ENCODE peak calls at places on chromosome 21, in five cellular contexts. R is colonic mucosa, A is tibial artery, D is prostate gland, F is psoas muscle. O is an unnamed sample. For H3K4me1, the result is how much of the 10 kb centered on the place peaks cover.

GRCh38 chr21:17644186-17644585 is 31.5 kb upstream of the BTG3 start:
- DNase-seq in R (no peak), A (no peak), D (no peak), F (no peak), O (no peak)

GRCh38 chr21:32349333-32349944 is 43.4 kb downstream of the URB1 start:
- DNase-seq in R (no peak), A (no peak), D (no peak), F (no peak), O (no peak)

GRCh38 chr21:28235169-28235892 is 757.3 kb downstream of the LTN1 start:
- DNase-seq in R (no peak), A (peak), D (no peak), F (no peak), O (peak)

GRCh38 chr21:29105218-29105617 is 25.2 kb upstream of the MAP3K7CL start:
- DNase-seq in R (no peak), A (no peak), D (no peak), F (no peak), O (no peak)

GRCh38 chr21:40255665-40256064 is 388.4 kb downstream of the PCP4 start:
- DNase-seq in R (no peak), A (no peak), D (no peak), F (no peak), O (no peak)

GRCh38 chr21:15741510-15741909 is 11.7 kb downstream of the USP25 start:
- DNase-seq in R (no peak), A (no peak), D (no peak), F (no peak), O (no peak)

GRCh38 chr21:38853421-38853919 is 47.7 kb downstream of the ETS2 start:
- DNase-seq in R (peak), A (no peak), D (peak), F (peak), O (no peak)

GRCh38 chr21:38917045-38917774 is 111.5 kb downstream of the ETS2 start:
- DNase-seq in R (no peak), A (no peak), D (peak), F (no peak), O (no peak)

GRCh38 chr21:28247454-28248020 is 745.1 kb downstream of the LTN1 start:
- DNase-seq in R (no peak), A (no peak), D (no peak), F (no peak), O (no peak)

GRCh38 chr21:17454315-17455027 is 58.4 kb upstream of the CXADR start:
- DNase-seq in R (peak), A (no peak), D (no peak), F (peak), O (peak)

GRCh38 chr21:38839683-38840286 is 34.1 kb downstream of the ETS2 start:
- DNase-seq in R (peak), A (no peak), D (no peak), F (no peak), O (no peak)

GRCh38 chr21:16193758-16194606 is 464.2 kb downstream of the USP25 start:
- DNase-seq in R (peak), A (peak), D (peak), F (peak), O (peak)

DNA sequence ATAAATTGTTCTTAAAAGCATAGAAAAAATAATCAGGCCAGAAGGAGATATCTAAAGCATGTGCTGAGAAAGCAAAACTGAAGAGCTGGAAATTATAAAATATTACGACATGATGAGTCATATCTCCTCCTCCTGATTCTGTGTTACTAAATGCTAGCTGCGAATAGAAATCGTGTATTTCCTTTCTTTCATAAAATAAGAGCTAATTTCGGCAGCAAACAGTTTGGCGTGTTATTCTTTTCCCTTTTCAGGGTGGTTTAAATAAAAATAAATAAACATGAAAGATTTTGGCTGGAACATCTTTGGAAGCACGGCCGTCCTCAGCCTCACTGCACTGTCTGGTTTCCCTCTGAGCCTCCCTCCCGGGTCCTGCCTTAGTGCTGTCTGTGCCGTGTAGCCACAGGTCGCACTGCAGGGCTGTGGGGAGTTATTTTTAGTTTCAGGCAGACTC is 56.0 kb downstream of the ADARB1 start:
- DNase-seq in R (no peak), A (peak), D (no peak), F (no peak), O (no peak)
- H3K4me3 ChIP-seq in R (no peak), A (peak), D (no peak), F (peak), O (no peak)

GRCh38 chr21:36551326-36551725 is 71.4 kb upstream of the CLDN14 start:
- DNase-seq in R (no peak), A (no peak), D (no peak), F (no peak), O (no peak)

GRCh38 chr21:36548866-36549265 is 68.9 kb upstream of the CLDN14 start:
- DNase-seq in R (no peak), A (no peak), D (no peak), F (no peak), O (no peak)

GRCh38 chr21:36550761-36551160 is 70.8 kb upstream of the CLDN14 start:
- DNase-seq in R (no peak), A (peak), D (no peak), F (no peak), O (peak)

GRCh38 chr21:36547464-36547863 is 67.5 kb upstream of the CLDN14 start:
- DNase-seq in R (no peak), A (peak), D (no peak), F (no peak), O (no peak)

GRCh38 chr21:36549470-36549869 is 69.5 kb upstream of the CLDN14 start:
- DNase-seq in R (no peak), A (peak), D (no peak), F (no peak), O (no peak)
- H3K4me1 ChIP-seq in R (under half), A (under half), D (under half), F (under half), O (under half)

DNA sequence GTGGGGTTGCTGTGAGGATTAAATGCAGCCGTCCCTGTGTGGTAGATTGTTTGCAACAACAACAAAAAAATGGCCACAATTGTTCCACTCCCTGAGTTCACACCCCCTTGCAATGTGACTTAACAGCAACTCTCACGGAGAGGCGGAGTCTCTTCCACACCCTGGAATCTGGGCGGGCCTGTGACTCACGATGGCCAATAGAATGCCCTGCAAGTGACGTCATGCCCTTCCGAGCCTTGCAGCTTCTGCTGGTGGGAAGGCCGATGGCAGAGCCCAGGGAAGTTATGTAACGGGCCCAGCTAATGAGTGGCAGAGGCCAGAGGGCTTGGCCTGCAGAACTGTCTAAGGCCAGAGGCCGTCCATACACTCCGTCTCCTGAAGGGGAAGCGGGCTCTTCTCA is 87.9 kb downstream of the RIPK4 start:
- DNase-seq in R (peak), A (peak), D (peak), F (peak), O (peak)
- H3K27ac ChIP-seq in R (peak), A (peak), D (peak), F (no peak), O (no peak)

GRCh38 chr21:41316641-41317392 is at the start of gene FAM3B:
- DNase-seq in R (no peak), A (no peak), D (no peak), F (no peak), O (no peak)
- H3K4me3 ChIP-seq in R (peak), A (peak), D (peak), F (peak), O (peak)

GRCh38 chr21:33367309-33367973 is 35.8 kb upstream of the IFNGR2 start:
- DNase-seq in R (no peak), A (no peak), D (no peak), F (no peak), O (no peak)

GRCh38 chr21:33370292-33370691 is 32.9 kb upstream of the IFNGR2 start:
- DNase-seq in R (no peak), A (no peak), D (no peak), F (no peak), O (no peak)

GRCh38 chr21:33369586-33369985 is 33.6 kb upstream of the IFNGR2 start:
- DNase-seq in R (no peak), A (peak), D (no peak), F (no peak), O (no peak)

GRCh38 chr21:33368124-33368523 is 35.1 kb upstream of the IFNGR2 start:
- DNase-seq in R (no peak), A (no peak), D (no peak), F (no peak), O (no peak)

DNA sequence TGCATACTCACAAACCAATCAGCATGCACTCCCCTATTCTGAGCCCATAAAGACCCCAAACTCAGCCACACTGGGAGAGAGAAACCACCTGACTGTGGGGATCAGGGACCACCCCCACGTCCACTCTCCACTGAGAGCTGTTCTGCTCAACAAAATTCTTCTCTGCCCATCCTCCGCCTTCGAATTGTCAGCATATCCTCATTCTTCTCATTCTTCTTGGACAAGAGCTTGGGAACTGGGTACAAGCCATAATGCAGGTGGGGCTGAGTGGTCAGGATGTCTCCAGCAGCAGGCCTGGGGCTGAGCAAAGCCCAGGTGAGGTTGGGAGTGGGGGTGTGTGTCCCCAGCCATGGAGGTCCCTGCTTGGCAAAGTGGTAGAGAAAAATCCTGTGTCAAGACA is 34.6 kb upstream of the IFNGR2 start:
- DNase-seq in R (no peak), A (peak), D (no peak), F (no peak), O (no peak)
- H3K4me1 ChIP-seq in R (under half), A (under half), D (under half), F (under half), O (under half)

GRCh38 chr21:33437140-33437539 is 33.9 kb downstream of the IFNGR2 start:
- DNase-seq in R (no peak), A (no peak), D (no peak), F (no peak), O (no peak)

GRCh38 chr21:33443174-33443573 is 36.6 kb downstream of the TMEM50B start:
- DNase-seq in R (no peak), A (no peak), D (no peak), F (no peak), O (no peak)

GRCh38 chr21:33444499-33444898 is 35.3 kb downstream of the TMEM50B start:
- DNase-seq in R (no peak), A (no peak), D (no peak), F (no peak), O (no peak)

GRCh38 chr21:33441489-33442477 is 38.0 kb downstream of the TMEM50B start:
- DNase-seq in R (peak), A (peak), D (no peak), F (peak), O (peak)
- H3K27ac ChIP-seq in R (peak), A (peak), D (no peak), F (no peak), O (peak)

GRCh38 chr21:35505067-35505466 is 456.0 kb upstream of the RUNX1 start:
- DNase-seq in R (no peak), A (no peak), D (no peak), F (no peak), O (no peak)
- H3K4me3 ChIP-seq in R (no peak), A (no peak), D (no peak), F (no peak), O (no peak)

GRCh38 chr21:37408464-37409193 is 42.1 kb downstream of the DYRK1A start:
- DNase-seq in R (no peak), A (no peak), D (no peak), F (no peak), O (no peak)
- H3K4me1 ChIP-seq in R (under half), A (under half), D (under half), F (half or more), O (under half)

DNA sequence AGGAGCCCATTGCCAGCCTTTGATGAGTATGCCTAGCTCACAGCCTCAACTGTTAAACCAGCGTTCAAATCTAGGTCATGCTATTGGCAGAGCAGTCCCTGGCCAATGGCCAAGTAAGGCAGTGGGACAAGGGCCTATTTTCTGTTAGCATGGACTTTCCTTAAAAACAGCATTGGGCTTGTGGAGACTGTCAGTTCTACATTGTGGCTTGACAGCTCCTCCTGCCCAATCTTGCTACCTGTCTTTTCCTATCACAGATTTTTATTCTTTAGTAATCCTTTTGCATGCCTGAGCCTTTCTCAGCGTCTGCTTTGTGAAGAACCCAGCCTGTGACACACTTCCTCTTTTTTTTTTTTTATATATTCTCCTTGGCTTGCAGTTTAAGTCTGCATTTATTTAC is 56.4 kb downstream of the DIP2A start:
- DNase-seq in R (no peak), A (no peak), D (peak), F (peak), O (peak)
- H3K27ac ChIP-seq in R (no peak), A (no peak), D (peak), F (no peak), O (no peak)

GRCh38 chr21:20998886-20999285 is 677 bp downstream of the NCAM2 start:
- DNase-seq in R (no peak), A (no peak), D (no peak), F (no peak), O (no peak)

GRCh38 chr21:20999567-21000169 is 1.5 kb downstream of the NCAM2 start:
- DNase-seq in R (peak), A (no peak), D (no peak), F (no peak), O (no peak)

GRCh38 chr21:20997308-20997632 is 939 bp upstream of the NCAM2 start:
- DNase-seq in R (no peak), A (no peak), D (no peak), F (no peak), O (peak)

GRCh38 chr21:20997633-20998455 is at the start of gene NCAM2:
- DNase-seq in R (peak), A (peak), D (peak), F (peak), O (peak)

DNA sequence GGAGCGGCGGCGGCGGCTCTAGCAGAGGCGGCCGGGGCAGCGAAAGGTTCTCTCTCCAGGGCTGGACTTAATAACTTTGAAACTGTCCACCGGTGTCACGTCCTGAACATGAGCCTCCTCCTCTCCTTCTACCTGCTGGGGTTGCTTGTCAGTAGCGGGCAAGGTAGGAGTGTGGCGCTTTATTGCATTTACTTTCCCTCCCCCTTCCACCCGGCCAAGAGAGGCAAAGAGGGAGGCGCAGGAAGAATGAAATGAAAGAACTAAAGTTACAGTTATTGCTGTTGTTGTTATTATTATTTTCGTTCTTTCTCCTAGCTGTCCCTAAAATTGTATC is 214 bp downstream of the NCAM2 start:
- DNase-seq in R (no peak), A (no peak), D (no peak), F (no peak), O (no peak)
- H3K4me3 ChIP-seq in R (peak), A (peak), D (peak), F (peak), O (peak)